ENCODE peak calls at places on chromosomes 1 and 21, in ten cellular contexts. One of them, this sample, is unnamed.

GRCh38 chr1:30704765-30705509 is 18.4 kb downstream of the MATN1 start:
- DNase-seq in NCI-H2171: no peak
- DNase-seq in activated CD8-positive, alpha-beta T cell treated with anti-CD3 and anti-CD28 coated beads for 36 hours: no peak
- DNase-seq in HCT116: no peak
- DNase-seq in stimulated activated CD4-positive, alpha-beta T cell treated with anti-CD3 and anti-CD28 coated beads, Interleukin-1b, Interleukin-23, amount 100 ng/mL, for 24 hours: no peak
- DNase-seq in cerebellar cortex: no peak
- DNase-seq in esophagus muscularis mucosa: no peak
- DNase-seq in neural crest cell: no peak
- DNase-seq in adrenal gland: no peak
- DNase-seq in ACHN: no peak
- DNase-seq in this sample: no peak

GRCh38 chr21:35150562-35151226 is 101.6 kb upstream of the RUNX1 start:
- DNase-seq in NCI-H2171: no peak
- DNase-seq in activated CD8-positive, alpha-beta T cell treated with anti-CD3 and anti-CD28 coated beads for 36 hours: no peak
- DNase-seq in HCT116: no peak
- DNase-seq in stimulated activated CD4-positive, alpha-beta T cell treated with anti-CD3 and anti-CD28 coated beads, Interleukin-1b, Interleukin-23, amount 100 ng/mL, for 24 hours: no peak
- DNase-seq in cerebellar cortex: no peak
- DNase-seq in esophagus muscularis mucosa: no peak
- DNase-seq in neural crest cell: no peak
- DNase-seq in adrenal gland: no peak
- DNase-seq in ACHN: no peak
- DNase-seq in this sample: peak; percentile 28

GRCh38 chr1:207631137-207631536 is 13.8 kb upstream of the CR1L start:
- DNase-seq in NCI-H2171: no peak
- DNase-seq in activated CD8-positive, alpha-beta T cell treated with anti-CD3 and anti-CD28 coated beads for 36 hours: no peak
- DNase-seq in HCT116: no peak
- DNase-seq in stimulated activated CD4-positive, alpha-beta T cell treated with anti-CD3 and anti-CD28 coated beads, Interleukin-1b, Interleukin-23, amount 100 ng/mL, for 24 hours: no peak
- DNase-seq in cerebellar cortex: no peak
- DNase-seq in esophagus muscularis mucosa: no peak
- DNase-seq in neural crest cell: no peak
- DNase-seq in adrenal gland: no peak
- DNase-seq in ACHN: no peak
- DNase-seq in this sample: no peak

GRCh38 chr1:10474613-10475507 is at the start of gene PEX14:
- DNase-seq in NCI-H2171: peak; percentile 81
- DNase-seq in activated CD8-positive, alpha-beta T cell treated with anti-CD3 and anti-CD28 coated beads for 36 hours: peak; percentile 94
- DNase-seq in HCT116: peak; percentile 75
- DNase-seq in stimulated activated CD4-positive, alpha-beta T cell treated with anti-CD3 and anti-CD28 coated beads, Interleukin-1b, Interleukin-23, amount 100 ng/mL, for 24 hours: peak; percentile 66
- DNase-seq in cerebellar cortex: peak; percentile 89
- DNase-seq in esophagus muscularis mucosa: peak; percentile 95
- DNase-seq in neural crest cell: peak; percentile 83
- DNase-seq in adrenal gland: peak; percentile 82
- DNase-seq in ACHN: peak; percentile 88
- DNase-seq in this sample: peak; percentile 76

GRCh38 chr1:172826096-172826741 is 167.3 kb downstream of the FASLG start:
- DNase-seq in NCI-H2171: no peak
- DNase-seq in activated CD8-positive, alpha-beta T cell treated with anti-CD3 and anti-CD28 coated beads for 36 hours: peak; percentile 26
- DNase-seq in HCT116: peak; percentile 61
- DNase-seq in stimulated activated CD4-positive, alpha-beta T cell treated with anti-CD3 and anti-CD28 coated beads, Interleukin-1b, Interleukin-23, amount 100 ng/mL, for 24 hours: no peak
- DNase-seq in cerebellar cortex: peak; percentile 28
- DNase-seq in esophagus muscularis mucosa: no peak
- DNase-seq in neural crest cell: no peak
- DNase-seq in adrenal gland: peak; percentile 21
- DNase-seq in ACHN: peak; percentile 78
- DNase-seq in this sample: peak; percentile 82

GRCh38 chr21:45901061-45901690 is 80.4 kb upstream of the COL6A1 start:
- DNase-seq in NCI-H2171: no peak
- DNase-seq in activated CD8-positive, alpha-beta T cell treated with anti-CD3 and anti-CD28 coated beads for 36 hours: no peak
- DNase-seq in HCT116: no peak
- DNase-seq in stimulated activated CD4-positive, alpha-beta T cell treated with anti-CD3 and anti-CD28 coated beads, Interleukin-1b, Interleukin-23, amount 100 ng/mL, for 24 hours: no peak
- DNase-seq in cerebellar cortex: no peak
- DNase-seq in esophagus muscularis mucosa: no peak
- DNase-seq in neural crest cell: no peak
- DNase-seq in adrenal gland: no peak
- DNase-seq in ACHN: no peak
- DNase-seq in this sample: no peak

GRCh38 chr1:208835082-208835467 is 590.9 kb upstream of the PLXNA2 start:
- DNase-seq in NCI-H2171: no peak
- DNase-seq in activated CD8-positive, alpha-beta T cell treated with anti-CD3 and anti-CD28 coated beads for 36 hours: no peak
- DNase-seq in HCT116: no peak
- DNase-seq in stimulated activated CD4-positive, alpha-beta T cell treated with anti-CD3 and anti-CD28 coated beads, Interleukin-1b, Interleukin-23, amount 100 ng/mL, for 24 hours: no peak
- DNase-seq in cerebellar cortex: no peak
- DNase-seq in esophagus muscularis mucosa: peak; percentile 77
- DNase-seq in neural crest cell: peak; percentile 4
- DNase-seq in adrenal gland: no peak
- DNase-seq in ACHN: no peak
- DNase-seq in this sample: no peak

GRCh38 chr21:37562920-37563640 is 196.5 kb downstream of the DYRK1A start:
- DNase-seq in NCI-H2171: peak; percentile 36
- DNase-seq in activated CD8-positive, alpha-beta T cell treated with anti-CD3 and anti-CD28 coated beads for 36 hours: no peak
- DNase-seq in HCT116: no peak
- DNase-seq in stimulated activated CD4-positive, alpha-beta T cell treated with anti-CD3 and anti-CD28 coated beads, Interleukin-1b, Interleukin-23, amount 100 ng/mL, for 24 hours: no peak
- DNase-seq in cerebellar cortex: no peak
- DNase-seq in esophagus muscularis mucosa: peak; percentile 90
- DNase-seq in neural crest cell: no peak
- DNase-seq in adrenal gland: peak; percentile 49
- DNase-seq in ACHN: no peak
- DNase-seq in this sample: no peak

GRCh38 chr1:4462831-4463484 is 191.5 kb upstream of the AJAP1 start:
- DNase-seq in NCI-H2171: no peak
- DNase-seq in activated CD8-positive, alpha-beta T cell treated with anti-CD3 and anti-CD28 coated beads for 36 hours: no peak
- DNase-seq in HCT116: no peak
- DNase-seq in stimulated activated CD4-positive, alpha-beta T cell treated with anti-CD3 and anti-CD28 coated beads, Interleukin-1b, Interleukin-23, amount 100 ng/mL, for 24 hours: no peak
- DNase-seq in cerebellar cortex: no peak
- DNase-seq in esophagus muscularis mucosa: no peak
- DNase-seq in neural crest cell: no peak
- DNase-seq in adrenal gland: no peak
- DNase-seq in ACHN: no peak
- DNase-seq in this sample: no peak

GRCh38 chr1:68221971-68222355 is 10.4 kb downstream of the WLS start:
- DNase-seq in NCI-H2171: no peak
- DNase-seq in activated CD8-positive, alpha-beta T cell treated with anti-CD3 and anti-CD28 coated beads for 36 hours: no peak
- DNase-seq in HCT116: no peak
- DNase-seq in stimulated activated CD4-positive, alpha-beta T cell treated with anti-CD3 and anti-CD28 coated beads, Interleukin-1b, Interleukin-23, amount 100 ng/mL, for 24 hours: no peak
- DNase-seq in cerebellar cortex: no peak
- DNase-seq in esophagus muscularis mucosa: no peak
- DNase-seq in neural crest cell: no peak
- DNase-seq in adrenal gland: no peak
- DNase-seq in ACHN: no peak
- DNase-seq in this sample: no peak

GRCh38 chr1:10068605-10069294 is 36.0 kb downstream of the UBE4B start:
- DNase-seq in NCI-H2171: no peak
- DNase-seq in activated CD8-positive, alpha-beta T cell treated with anti-CD3 and anti-CD28 coated beads for 36 hours: no peak
- DNase-seq in HCT116: no peak
- DNase-seq in stimulated activated CD4-positive, alpha-beta T cell treated with anti-CD3 and anti-CD28 coated beads, Interleukin-1b, Interleukin-23, amount 100 ng/mL, for 24 hours: no peak
- DNase-seq in cerebellar cortex: no peak
- DNase-seq in esophagus muscularis mucosa: no peak
- DNase-seq in neural crest cell: no peak
- DNase-seq in adrenal gland: no peak
- DNase-seq in ACHN: no peak
- DNase-seq in this sample: no peak

GRCh38 chr1:12597792-12598191 is 20.2 kb downstream of the DHRS3 start:
- DNase-seq in NCI-H2171: no peak
- DNase-seq in activated CD8-positive, alpha-beta T cell treated with anti-CD3 and anti-CD28 coated beads for 36 hours: no peak
- DNase-seq in HCT116: no peak
- DNase-seq in stimulated activated CD4-positive, alpha-beta T cell treated with anti-CD3 and anti-CD28 coated beads, Interleukin-1b, Interleukin-23, amount 100 ng/mL, for 24 hours: no peak
- DNase-seq in cerebellar cortex: no peak
- DNase-seq in esophagus muscularis mucosa: no peak
- DNase-seq in neural crest cell: no peak
- DNase-seq in adrenal gland: peak; percentile 45
- DNase-seq in ACHN: no peak
- DNase-seq in this sample: no peak

GRCh38 chr1:171140466-171140865 is 44.6 kb upstream of the FMO2 start:
- DNase-seq in NCI-H2171: no peak
- DNase-seq in activated CD8-positive, alpha-beta T cell treated with anti-CD3 and anti-CD28 coated beads for 36 hours: no peak
- DNase-seq in HCT116: no peak
- DNase-seq in stimulated activated CD4-positive, alpha-beta T cell treated with anti-CD3 and anti-CD28 coated beads, Interleukin-1b, Interleukin-23, amount 100 ng/mL, for 24 hours: no peak
- DNase-seq in cerebellar cortex: no peak
- DNase-seq in esophagus muscularis mucosa: no peak
- DNase-seq in neural crest cell: no peak
- DNase-seq in adrenal gland: no peak
- DNase-seq in ACHN: no peak
- DNase-seq in this sample: no peak

GRCh38 chr1:21904725-21905520 is 32.2 kb downstream of the HSPG2 start:
- DNase-seq in NCI-H2171: peak; percentile 21
- DNase-seq in activated CD8-positive, alpha-beta T cell treated with anti-CD3 and anti-CD28 coated beads for 36 hours: peak; percentile 72
- DNase-seq in HCT116: peak; percentile 18
- DNase-seq in stimulated activated CD4-positive, alpha-beta T cell treated with anti-CD3 and anti-CD28 coated beads, Interleukin-1b, Interleukin-23, amount 100 ng/mL, for 24 hours: no peak
- DNase-seq in cerebellar cortex: no peak
- DNase-seq in esophagus muscularis mucosa: no peak
- DNase-seq in neural crest cell: no peak
- DNase-seq in adrenal gland: no peak
- DNase-seq in ACHN: no peak
- DNase-seq in this sample: peak; percentile 55

GRCh38 chr1:184669400-184669799 is 85.3 kb downstream of the EDEM3 start:
- DNase-seq in NCI-H2171: no peak
- DNase-seq in activated CD8-positive, alpha-beta T cell treated with anti-CD3 and anti-CD28 coated beads for 36 hours: no peak
- DNase-seq in HCT116: no peak
- DNase-seq in stimulated activated CD4-positive, alpha-beta T cell treated with anti-CD3 and anti-CD28 coated beads, Interleukin-1b, Interleukin-23, amount 100 ng/mL, for 24 hours: no peak
- DNase-seq in cerebellar cortex: no peak
- DNase-seq in esophagus muscularis mucosa: no peak
- DNase-seq in neural crest cell: no peak
- DNase-seq in adrenal gland: no peak
- DNase-seq in ACHN: no peak
- DNase-seq in this sample: no peak

GRCh38 chr1:2148691-2149090 is 45.9 kb downstream of the FAAP20 start:
- DNase-seq in NCI-H2171: no peak
- DNase-seq in activated CD8-positive, alpha-beta T cell treated with anti-CD3 and anti-CD28 coated beads for 36 hours: peak; percentile 78
- DNase-seq in HCT116: no peak
- DNase-seq in stimulated activated CD4-positive, alpha-beta T cell treated with anti-CD3 and anti-CD28 coated beads, Interleukin-1b, Interleukin-23, amount 100 ng/mL, for 24 hours: no peak
- DNase-seq in cerebellar cortex: no peak
- DNase-seq in esophagus muscularis mucosa: no peak
- DNase-seq in neural crest cell: no peak
- DNase-seq in adrenal gland: no peak
- DNase-seq in ACHN: no peak
- DNase-seq in this sample: no peak

GRCh38 chr1:79006564-79006963 is at the start of gene ADGRL4:
- DNase-seq in NCI-H2171: no peak
- DNase-seq in activated CD8-positive, alpha-beta T cell treated with anti-CD3 and anti-CD28 coated beads for 36 hours: no peak
- DNase-seq in HCT116: no peak
- DNase-seq in stimulated activated CD4-positive, alpha-beta T cell treated with anti-CD3 and anti-CD28 coated beads, Interleukin-1b, Interleukin-23, amount 100 ng/mL, for 24 hours: no peak
- DNase-seq in cerebellar cortex: no peak
- DNase-seq in esophagus muscularis mucosa: no peak
- DNase-seq in neural crest cell: peak; percentile 22
- DNase-seq in adrenal gland: peak; percentile 26
- DNase-seq in ACHN: no peak
- DNase-seq in this sample: peak; percentile 29

GRCh38 chr1:211381481-211382181 is 55.0 kb downstream of the TRAF5 start:
- DNase-seq in NCI-H2171: no peak
- DNase-seq in activated CD8-positive, alpha-beta T cell treated with anti-CD3 and anti-CD28 coated beads for 36 hours: peak; percentile 9
- DNase-seq in HCT116: no peak
- DNase-seq in stimulated activated CD4-positive, alpha-beta T cell treated with anti-CD3 and anti-CD28 coated beads, Interleukin-1b, Interleukin-23, amount 100 ng/mL, for 24 hours: no peak
- DNase-seq in cerebellar cortex: no peak
- DNase-seq in esophagus muscularis mucosa: no peak
- DNase-seq in neural crest cell: no peak
- DNase-seq in adrenal gland: no peak
- DNase-seq in ACHN: no peak
- DNase-seq in this sample: no peak

GRCh38 chr21:32624726-32625125 is 12.5 kb upstream of the CFAP298 start:
- DNase-seq in NCI-H2171: no peak
- DNase-seq in activated CD8-positive, alpha-beta T cell treated with anti-CD3 and anti-CD28 coated beads for 36 hours: no peak
- DNase-seq in HCT116: peak; percentile 18
- DNase-seq in stimulated activated CD4-positive, alpha-beta T cell treated with anti-CD3 and anti-CD28 coated beads, Interleukin-1b, Interleukin-23, amount 100 ng/mL, for 24 hours: no peak
- DNase-seq in cerebellar cortex: no peak
- DNase-seq in esophagus muscularis mucosa: no peak
- DNase-seq in neural crest cell: no peak
- DNase-seq in adrenal gland: no peak
- DNase-seq in ACHN: no peak
- DNase-seq in this sample: no peak

GRCh38 chr1:161166669-161167548 is 683 bp downstream of the PPOX start:
- DNase-seq in NCI-H2171: no peak
- DNase-seq in activated CD8-positive, alpha-beta T cell treated with anti-CD3 and anti-CD28 coated beads for 36 hours: no peak
- DNase-seq in HCT116: no peak
- DNase-seq in stimulated activated CD4-positive, alpha-beta T cell treated with anti-CD3 and anti-CD28 coated beads, Interleukin-1b, Interleukin-23, amount 100 ng/mL, for 24 hours: no peak
- DNase-seq in cerebellar cortex: no peak
- DNase-seq in esophagus muscularis mucosa: no peak
- DNase-seq in neural crest cell: peak; percentile 16
- DNase-seq in adrenal gland: no peak
- DNase-seq in ACHN: peak; percentile 30
- DNase-seq in this sample: no peak

GRCh38 chr1:112337028-112337531 is 58.9 kb upstream of the CTTNBP2NL start:
- DNase-seq in NCI-H2171: no peak
- DNase-seq in activated CD8-positive, alpha-beta T cell treated with anti-CD3 and anti-CD28 coated beads for 36 hours: peak; percentile 38
- DNase-seq in HCT116: peak; percentile 51
- DNase-seq in stimulated activated CD4-positive, alpha-beta T cell treated with anti-CD3 and anti-CD28 coated beads, Interleukin-1b, Interleukin-23, amount 100 ng/mL, for 24 hours: no peak
- DNase-seq in cerebellar cortex: peak; percentile 65
- DNase-seq in esophagus muscularis mucosa: no peak
- DNase-seq in neural crest cell: no peak
- DNase-seq in adrenal gland: no peak
- DNase-seq in ACHN: peak; percentile 49
- DNase-seq in this sample: peak; percentile 40

GRCh38 chr1:31227891-31228290 is 11.8 kb downstream of the NKAIN1 start:
- DNase-seq in NCI-H2171: no peak
- DNase-seq in activated CD8-positive, alpha-beta T cell treated with anti-CD3 and anti-CD28 coated beads for 36 hours: no peak
- DNase-seq in HCT116: no peak
- DNase-seq in stimulated activated CD4-positive, alpha-beta T cell treated with anti-CD3 and anti-CD28 coated beads, Interleukin-1b, Interleukin-23, amount 100 ng/mL, for 24 hours: no peak
- DNase-seq in cerebellar cortex: peak; percentile 91
- DNase-seq in esophagus muscularis mucosa: no peak
- DNase-seq in neural crest cell: peak; percentile 20
- DNase-seq in adrenal gland: no peak
- DNase-seq in ACHN: no peak
- DNase-seq in this sample: no peak

GRCh38 chr21:22174746-22175145 is 1176.5 kb downstream of the NCAM2 start:
- DNase-seq in NCI-H2171: no peak
- DNase-seq in activated CD8-positive, alpha-beta T cell treated with anti-CD3 and anti-CD28 coated beads for 36 hours: no peak
- DNase-seq in HCT116: no peak
- DNase-seq in stimulated activated CD4-positive, alpha-beta T cell treated with anti-CD3 and anti-CD28 coated beads, Interleukin-1b, Interleukin-23, amount 100 ng/mL, for 24 hours: no peak
- DNase-seq in cerebellar cortex: no peak
- DNase-seq in esophagus muscularis mucosa: no peak
- DNase-seq in neural crest cell: no peak
- DNase-seq in adrenal gland: no peak
- DNase-seq in ACHN: no peak
- DNase-seq in this sample: no peak

GRCh38 chr1:21290546-21290944 is 282 bp upstream of the ECE1 start:
- DNase-seq in NCI-H2171: no peak
- DNase-seq in activated CD8-positive, alpha-beta T cell treated with anti-CD3 and anti-CD28 coated beads for 36 hours: peak; percentile 32
- DNase-seq in HCT116: no peak
- DNase-seq in stimulated activated CD4-positive, alpha-beta T cell treated with anti-CD3 and anti-CD28 coated beads, Interleukin-1b, Interleukin-23, amount 100 ng/mL, for 24 hours: no peak
- DNase-seq in cerebellar cortex: no peak
- DNase-seq in esophagus muscularis mucosa: no peak
- DNase-seq in neural crest cell: no peak
- DNase-seq in adrenal gland: no peak
- DNase-seq in ACHN: peak; percentile 14
- DNase-seq in this sample: no peak

GRCh38 chr1:209435654-209436566 is 147.6 kb upstream of the CAMK1G start:
- DNase-seq in NCI-H2171: peak; percentile 25
- DNase-seq in activated CD8-positive, alpha-beta T cell treated with anti-CD3 and anti-CD28 coated beads for 36 hours: peak; percentile 70
- DNase-seq in HCT116: peak; percentile 69
- DNase-seq in stimulated activated CD4-positive, alpha-beta T cell treated with anti-CD3 and anti-CD28 coated beads, Interleukin-1b, Interleukin-23, amount 100 ng/mL, for 24 hours: no peak
- DNase-seq in cerebellar cortex: peak; percentile 84
- DNase-seq in esophagus muscularis mucosa: no peak
- DNase-seq in neural crest cell: peak; percentile 87
- DNase-seq in adrenal gland: peak; percentile 54
- DNase-seq in ACHN: peak; percentile 72
- DNase-seq in this sample: peak; percentile 44

GRCh38 chr1:15449567-15449966 is 7.0 kb upstream of the CELA2A start:
- DNase-seq in NCI-H2171: no peak
- DNase-seq in activated CD8-positive, alpha-beta T cell treated with anti-CD3 and anti-CD28 coated beads for 36 hours: no peak
- DNase-seq in HCT116: no peak
- DNase-seq in stimulated activated CD4-positive, alpha-beta T cell treated with anti-CD3 and anti-CD28 coated beads, Interleukin-1b, Interleukin-23, amount 100 ng/mL, for 24 hours: no peak
- DNase-seq in cerebellar cortex: no peak
- DNase-seq in esophagus muscularis mucosa: no peak
- DNase-seq in neural crest cell: no peak
- DNase-seq in adrenal gland: no peak
- DNase-seq in ACHN: no peak
- DNase-seq in this sample: no peak

GRCh38 chr1:81118550-81118949 is 682.2 kb upstream of the ADGRL2 start:
- DNase-seq in NCI-H2171: no peak
- DNase-seq in activated CD8-positive, alpha-beta T cell treated with anti-CD3 and anti-CD28 coated beads for 36 hours: no peak
- DNase-seq in HCT116: no peak
- DNase-seq in stimulated activated CD4-positive, alpha-beta T cell treated with anti-CD3 and anti-CD28 coated beads, Interleukin-1b, Interleukin-23, amount 100 ng/mL, for 24 hours: no peak
- DNase-seq in cerebellar cortex: no peak
- DNase-seq in esophagus muscularis mucosa: no peak
- DNase-seq in neural crest cell: no peak
- DNase-seq in adrenal gland: no peak
- DNase-seq in ACHN: no peak
- DNase-seq in this sample: no peak

GRCh38 chr1:230879781-230880180 is 11.5 kb upstream of the C1orf198 start:
- DNase-seq in NCI-H2171: no peak
- DNase-seq in activated CD8-positive, alpha-beta T cell treated with anti-CD3 and anti-CD28 coated beads for 36 hours: no peak
- DNase-seq in HCT116: no peak
- DNase-seq in stimulated activated CD4-positive, alpha-beta T cell treated with anti-CD3 and anti-CD28 coated beads, Interleukin-1b, Interleukin-23, amount 100 ng/mL, for 24 hours: no peak
- DNase-seq in cerebellar cortex: no peak
- DNase-seq in esophagus muscularis mucosa: no peak
- DNase-seq in neural crest cell: no peak
- DNase-seq in adrenal gland: no peak
- DNase-seq in ACHN: no peak
- DNase-seq in this sample: no peak